ENCODE peak calls at places on chromosomes 3 and 15, in six cellular contexts. W, Y, L, R, E and V are unnamed samples.

GRCh38 chr3:127091376-127091775 is 101.6 kb upstream of the PRR23E start:
- DNase-seq in W (no peak), Y (no peak), L (no peak), R (no peak), E (no peak), V (no peak)

GRCh38 chr3:63231556-63231955 is 46.6 kb upstream of the SYNPR start:
- DNase-seq in W (no peak), Y (no peak), L (no peak), R (no peak), E (no peak), V (no peak)

GRCh38 chr3:183548262-183548769 is 7.2 kb downstream of the KLHL6 start:
- DNase-seq in W (no peak), Y (no peak), L (peak; percentile 91), R (peak; percentile 46), E (no peak), V (peak; percentile 86)

GRCh38 chr3:169618894-169619792 is 44.4 kb downstream of the MECOM start:
- DNase-seq in W (no peak), Y (no peak), L (no peak), R (no peak), E (no peak), V (no peak)

GRCh38 chr3:103813955-103814354 is 1379.1 kb downstream of the ZPLD1 start:
- DNase-seq in W (no peak), Y (no peak), L (no peak), R (no peak), E (no peak), V (no peak)

GRCh38 chr3:169278667-169279066 is 384.8 kb downstream of the MECOM start:
- DNase-seq in W (no peak), Y (no peak), L (no peak), R (no peak), E (no peak), V (no peak)

GRCh38 chr3:25471081-25471768 is 43.2 kb downstream of the RARB start:
- DNase-seq in W (no peak), Y (peak; percentile 50), L (peak; percentile 82), R (no peak), E (no peak), V (no peak)

GRCh38 chr15:40405501-40406381 is at the start of gene IVD:
- DNase-seq in W (peak; percentile 88), Y (peak; percentile 95), L (peak; percentile 97), R (peak; percentile 88), E (peak; percentile 96), V (peak; percentile 85)

GRCh38 chr3:101725192-101725889 is 927 bp downstream of the CEP97 start:
- DNase-seq in W (no peak), Y (peak; percentile 27), L (peak; percentile 23), R (peak; percentile 8), E (peak; percentile 72), V (no peak)

GRCh38 chr3:24493951-24494615 is 567 bp downstream of the THRB start:
- DNase-seq in W (no peak), Y (peak; percentile 81), L (peak; percentile 38), R (peak; percentile 55), E (peak; percentile 92), V (no peak)

GRCh38 chr3:55718475-55718874 is 231.4 kb upstream of the WNT5A start:
- DNase-seq in W (no peak), Y (no peak), L (peak; percentile 80), R (no peak), E (no peak), V (no peak)

GRCh38 chr15:91224750-91225380 is 124.8 kb downstream of the SV2B start:
- DNase-seq in W (no peak), Y (peak; percentile 21), L (peak; percentile 43), R (peak; percentile 80), E (no peak), V (peak; percentile 70)

GRCh38 chr15:28885630-28886430 is at the start of gene APBA2:
- DNase-seq in W (peak; percentile 36), Y (no peak), L (peak; percentile 48), R (peak; percentile 36), E (no peak), V (no peak)

GRCh38 chr15:85354948-85355347 is 25.5 kb upstream of the AKAP13 start:
- DNase-seq in W (no peak), Y (no peak), L (no peak), R (no peak), E (no peak), V (no peak)

GRCh38 chr3:52406791-52407510 is 38.0 kb downstream of the SEMA3G start:
- DNase-seq in W (no peak), Y (no peak), L (no peak), R (no peak), E (no peak), V (no peak)

GRCh38 chr15:65869954-65870871 is 922 bp downstream of the RAB11A start:
- DNase-seq in W (peak; percentile 38), Y (peak; percentile 71), L (peak; percentile 43), R (no peak), E (peak; percentile 75), V (peak; percentile 25)
- H3K4me3 ChIP-seq in W (peak overlapping the region; percentile 94), Y (peak overlapping the region; percentile 76), L (peak overlapping the region; percentile 76), R (peak overlapping the region; percentile 86), E (peak overlapping the region; percentile 86), V (peak overlapping the region; percentile 92)

DNA sequence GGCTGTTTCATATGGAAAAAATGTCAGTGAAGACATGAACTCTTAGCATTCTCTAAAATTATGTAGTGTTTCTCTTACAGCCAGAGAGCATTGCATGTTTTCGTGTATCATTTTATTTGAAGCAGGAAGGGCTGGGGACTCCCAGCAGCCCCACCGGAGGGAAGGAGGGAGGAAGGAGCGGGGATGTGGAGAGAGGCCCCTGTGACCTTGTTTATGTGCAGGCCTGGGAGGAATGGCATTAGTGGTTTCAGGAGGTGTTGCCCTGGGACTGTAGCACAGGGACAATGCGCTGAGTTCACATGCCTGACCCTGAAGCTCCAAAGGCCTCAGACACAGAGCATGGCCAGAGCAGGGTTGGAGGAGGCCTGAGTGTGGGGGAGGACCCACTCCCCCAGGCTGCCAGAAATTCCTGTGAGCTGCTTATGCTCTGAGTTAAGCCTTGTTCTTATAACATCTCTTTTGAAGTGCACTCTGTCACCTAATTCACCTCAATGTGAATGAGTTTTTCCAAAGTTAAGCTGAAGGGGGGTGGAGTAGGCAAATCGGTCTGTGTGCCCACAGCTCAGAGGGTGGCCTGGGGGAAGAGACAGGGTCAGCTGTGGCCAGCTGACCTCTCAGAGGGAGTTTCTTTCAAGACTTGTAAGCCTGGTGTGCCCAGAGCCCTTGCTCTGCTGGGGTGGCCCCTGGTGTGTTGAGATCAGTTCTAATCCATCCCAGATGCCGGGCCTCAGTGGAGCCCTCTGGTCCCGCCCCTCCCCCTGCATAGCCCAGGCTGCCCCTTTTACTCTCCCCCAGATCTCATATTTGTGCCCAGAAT is 3.9 kb upstream of the RNU6-1 start:
- DNase-seq in W (no peak), Y (no peak), L (peak; percentile 80), R (no peak), E (no peak), V (no peak)
- H3K4me3 ChIP-seq in W (no peak overlapping the region), Y (no peak overlapping the region), L (no peak overlapping the region), R (no peak overlapping the region), E (no peak overlapping the region), V (no peak overlapping the region)

GRCh38 chr3:37544869-37545352 is 316.8 kb upstream of the CTDSPL start:
- DNase-seq in W (no peak), Y (no peak), L (no peak), R (no peak), E (no peak), V (no peak)

GRCh38 chr3:37543692-37544091 is 318.0 kb upstream of the CTDSPL start:
- DNase-seq in W (no peak), Y (no peak), L (no peak), R (no peak), E (no peak), V (no peak)

GRCh38 chr3:37544105-37544504 is 317.6 kb upstream of the CTDSPL start:
- DNase-seq in W (no peak), Y (no peak), L (no peak), R (no peak), E (no peak), V (no peak)

GRCh38 chr3:37542286-37542685 is 319.4 kb upstream of the CTDSPL start:
- DNase-seq in W (no peak), Y (no peak), L (no peak), R (no peak), E (no peak), V (no peak)

DNA sequence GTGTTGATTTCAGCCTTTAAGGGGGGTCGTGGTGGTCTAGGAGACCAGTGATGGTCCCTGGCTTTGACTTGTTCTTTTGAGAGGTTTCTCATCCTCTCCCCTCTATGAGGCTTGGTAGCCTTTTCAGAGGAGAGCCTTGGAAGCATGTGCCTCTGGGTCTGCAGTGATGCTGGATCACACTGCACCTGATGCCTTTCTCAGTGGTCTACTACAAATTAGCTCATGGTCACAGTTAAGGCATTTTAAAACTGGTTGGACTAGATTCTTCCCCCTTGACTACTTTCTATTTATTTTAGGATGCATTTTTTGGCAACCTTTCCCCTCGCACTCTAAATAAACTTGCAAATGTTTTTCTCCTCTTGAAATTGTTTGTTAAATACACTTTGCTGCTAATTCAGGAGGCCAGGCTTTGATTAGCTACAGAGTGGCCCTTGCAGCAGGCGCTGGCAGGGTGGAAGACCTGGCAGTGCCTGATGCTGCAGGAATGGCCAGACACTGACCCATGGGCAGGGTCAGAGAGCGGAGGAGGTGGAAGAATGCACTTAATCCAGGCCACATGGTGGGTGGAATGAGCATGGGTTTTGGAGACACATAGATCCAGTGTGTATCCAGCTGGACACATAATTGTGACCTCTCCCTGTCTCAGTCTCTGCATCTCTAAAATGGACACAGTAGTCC is 318.8 kb upstream of the CTDSPL start:
- DNase-seq in W (no peak), Y (no peak), L (no peak), R (no peak), E (no peak), V (no peak)
- H3K4me3 ChIP-seq in W (no peak overlapping the region), Y (no peak overlapping the region), L (no peak overlapping the region), R (no peak overlapping the region), E (no peak overlapping the region), V (no peak overlapping the region)

GRCh38 chr3:178512627-178513026 is 23.6 kb upstream of the KCNMB2 start:
- DNase-seq in W (no peak), Y (no peak), L (no peak), R (no peak), E (no peak), V (no peak)
- H3K4me3 ChIP-seq in W (no peak overlapping the region), Y (no peak overlapping the region), L (no peak overlapping the region), R (no peak overlapping the region), E (no peak overlapping the region), V (no peak overlapping the region)

DNA sequence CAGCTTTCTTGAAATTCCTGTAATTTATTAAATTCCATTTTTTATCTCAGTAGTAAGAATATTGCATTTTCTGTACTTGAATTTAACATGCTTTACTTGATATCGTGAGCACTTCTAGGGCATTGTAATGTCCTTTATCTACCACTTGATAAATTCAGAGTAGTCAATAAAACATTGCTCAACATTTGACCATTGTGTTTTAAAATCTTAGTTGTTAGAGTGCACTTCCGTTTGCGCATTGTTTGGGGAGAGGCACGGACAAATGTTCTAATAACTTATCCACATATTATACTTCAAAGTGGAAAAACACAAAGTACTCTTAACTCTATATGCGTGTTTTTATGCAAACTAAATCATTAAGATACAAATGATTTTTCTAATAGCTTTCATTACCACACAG is 444 bp downstream of the FAM227B start:
- DNase-seq in W (no peak), Y (no peak), L (peak; percentile 59), R (peak; percentile 3), E (no peak), V (no peak)
- H3K4me3 ChIP-seq in W (peak overlapping the region; percentile 78), Y (peak overlapping the region; percentile 85), L (peak overlapping the region; percentile 85), R (peak overlapping the region; percentile 76), E (peak overlapping the region; percentile 76), V (peak overlapping the region; percentile 58)

GRCh38 chr3:50351318-50351687 is 641 bp downstream of the CYB561D2 start:
- DNase-seq in W (no peak), Y (no peak), L (no peak), R (no peak), E (no peak), V (no peak)
- H3K4me3 ChIP-seq in W (peak overlapping the region; percentile 90), Y (peak overlapping the region; percentile 53), L (peak overlapping the region; percentile 99), R (peak overlapping the region; percentile 76), E (peak overlapping the region; percentile 73), V (peak overlapping the region; percentile 100)

GRCh38 chr3:188019761-188020160 is 134.2 kb upstream of the LPP start:
- DNase-seq in W (no peak), Y (no peak), L (no peak), R (no peak), E (no peak), V (no peak)
- H3K4me3 ChIP-seq in W (no peak overlapping the region), Y (no peak overlapping the region), L (no peak overlapping the region), R (no peak overlapping the region), E (no peak overlapping the region), V (no peak overlapping the region)